ENCODE peak calls at places on chromosomes 3 and 15, in eight cellular contexts. X is A673; Q is HuH-7.5; W is MM.1S; J is NCI-H69; T is HFFc6; H is colonic mucosa; C is activated CD4-positive, alpha-beta T cell treated with anti-CD3 and anti-CD28 coated beads for 1 hour. D is an unnamed sample.

GRCh38 chr3:106348142-106348690 is 479.4 kb upstream of the CBLB start:
- DNase-seq in X (no peak), Q (no peak), W (no peak), J (peak; percentile 13), T (no peak), H (no peak), C (no peak), D (no peak)

GRCh38 chr3:156680243-156680930 is 6.0 kb downstream of the TIPARP start:
- DNase-seq in X (no peak), Q (no peak), W (no peak), J (no peak), T (no peak), H (no peak), C (no peak), D (no peak)

GRCh38 chr3:64343692-64344440 is 118.6 kb upstream of the PRICKLE2 start:
- DNase-seq in X (no peak), Q (no peak), W (no peak), J (no peak), T (peak; percentile 72), H (no peak), C (no peak), D (no peak)

GRCh38 chr3:188349276-188349962 is 195.5 kb downstream of the LPP start:
- DNase-seq in X (no peak), Q (no peak), W (no peak), J (no peak), T (no peak), H (no peak), C (no peak), D (no peak)

GRCh38 chr3:192445768-192446644 is 281.3 kb downstream of the FGF12 start:
- DNase-seq in X (peak; percentile 78), Q (no peak), W (no peak), J (peak; percentile 91), T (peak; percentile 15), H (no peak), C (no peak), D (no peak)

GRCh38 chr15:82014989-82015388 is 30.8 kb downstream of the MEX3B start:
- DNase-seq in X (no peak), Q (no peak), W (no peak), J (no peak), T (no peak), H (no peak), C (no peak), D (peak; percentile 22)

GRCh38 chr3:151467069-151467468 is 6.2 kb upstream of the IGSF10 start:
- DNase-seq in X (no peak), Q (no peak), W (no peak), J (no peak), T (no peak), H (no peak), C (no peak), D (no peak)

GRCh38 chr3:45842851-45843625 is 1.1 kb upstream of the LZTFL1 start:
- DNase-seq in X (no peak), Q (no peak), W (no peak), J (no peak), T (no peak), H (no peak), C (no peak), D (no peak)

GRCh38 chr15:77186518-77187095 is 115.7 kb upstream of the TSPAN3 start:
- DNase-seq in X (peak; percentile 65), Q (peak; percentile 11), W (peak; percentile 43), J (peak; percentile 49), T (peak; percentile 17), H (no peak), C (no peak), D (no peak)

GRCh38 chr15:42359990-42360389 is 689 bp downstream of the CAPN3 start:
- DNase-seq in X (no peak), Q (no peak), W (no peak), J (no peak), T (no peak), H (no peak), C (no peak), D (no peak)

GRCh38 chr3:133994166-133994910 is 35.4 kb downstream of the SLCO2A1 start:
- DNase-seq in X (no peak), Q (no peak), W (no peak), J (no peak), T (no peak), H (no peak), C (no peak), D (no peak)

GRCh38 chr3:125202197-125202596 is 10.4 kb downstream of the SLC12A8 start:
- DNase-seq in X (no peak), Q (no peak), W (peak; percentile 55), J (no peak), T (no peak), H (no peak), C (no peak), D (no peak)

GRCh38 chr3:177827517-177828249 is 630.4 kb upstream of the TBL1XR1 start:
- DNase-seq in X (peak; percentile 36), Q (peak; percentile 15), W (no peak), J (peak; percentile 80), T (peak; percentile 67), H (no peak), C (no peak), D (peak; percentile 70)

GRCh38 chr15:68774521-68775293 is 46.0 kb downstream of the ANP32A start:
- DNase-seq in X (no peak), Q (no peak), W (no peak), J (no peak), T (no peak), H (no peak), C (no peak), D (no peak)

GRCh38 chr3:32498992-32499391 is 3.7 kb downstream of the CMTM6 start:
- DNase-seq in X (no peak), Q (no peak), W (no peak), J (no peak), T (no peak), H (no peak), C (no peak), D (no peak)

GRCh38 chr3:56758539-56758981 is 43.2 kb downstream of the ARHGEF3 start:
- DNase-seq in X (peak; percentile 4), Q (no peak), W (no peak), J (peak; percentile 4), T (peak; percentile 95), H (no peak), C (peak; percentile 22), D (peak; percentile 61)

GRCh38 chr15:67914028-67914427 is 74.2 kb upstream of the RNU6-1 start:
- DNase-seq in X (no peak), Q (no peak), W (no peak), J (no peak), T (no peak), H (no peak), C (no peak), D (no peak)

GRCh38 chr15:80159811-80160569 is 7.2 kb downstream of the FAH start:
- DNase-seq in X (no peak), Q (no peak), W (no peak), J (no peak), T (peak; percentile 8), H (no peak), C (no peak), D (no peak)

GRCh38 chr3:148697311-148698189 is at the start of gene AGTR1:
- DNase-seq in X (peak; percentile 29), Q (peak; percentile 20), W (no peak), J (no peak), T (no peak), H (peak; percentile 41), C (no peak), D (peak; percentile 28)

GRCh38 chr15:80931721-80932609 is 57.7 kb downstream of the MESD start:
- DNase-seq in X (no peak), Q (no peak), W (no peak), J (no peak), T (no peak), H (no peak), C (no peak), D (no peak)

GRCh38 chr3:24196526-24196925 is 251.4 kb downstream of the NR1D2 start:
- DNase-seq in X (no peak), Q (no peak), W (no peak), J (no peak), T (peak; percentile 68), H (no peak), C (no peak), D (no peak)

GRCh38 chr3:123559040-123559861 is 25.6 kb downstream of the HACD2 start:
- DNase-seq in X (peak; percentile 67), Q (peak; percentile 30), W (peak; percentile 62), J (peak; percentile 53), T (peak; percentile 41), H (no peak), C (no peak), D (peak; percentile 59)

GRCh38 chr3:186162221-186162620 is 53.3 kb upstream of the ETV5 start:
- DNase-seq in X (no peak), Q (no peak), W (no peak), J (no peak), T (no peak), H (no peak), C (no peak), D (no peak)

GRCh38 chr15:101807345-101807945 is 4.1 kb downstream of the OR4F6 start:
- DNase-seq in X (peak; percentile 24), Q (no peak), W (no peak), J (no peak), T (peak; percentile 74), H (no peak), C (no peak), D (no peak)

GRCh38 chr3:49689046-49689886 is at the start of the genes MST1 and RNF123:
- DNase-seq in X (peak; percentile 84), Q (peak; percentile 91), W (peak; percentile 91), J (no peak), T (peak; percentile 74), H (peak; percentile 90), C (peak; percentile 88), D (peak; percentile 70)

GRCh38 chr3:15667484-15667883 is 65.9 kb downstream of the BTD start:
- DNase-seq in X (no peak), Q (no peak), W (no peak), J (no peak), T (no peak), H (no peak), C (no peak), D (no peak)

GRCh38 chr15:73631915-73632669 is 1.1 kb downstream of the NPTN start:
- DNase-seq in X (peak; percentile 62), Q (peak; percentile 66), W (no peak), J (peak; percentile 31), T (peak; percentile 39), H (peak; percentile 71), C (no peak), D (peak; percentile 26)

GRCh38 chr3:31356941-31357340 is 175.8 kb upstream of the STT3B start:
- DNase-seq in X (no peak), Q (no peak), W (no peak), J (peak; percentile 2), T (no peak), H (no peak), C (no peak), D (peak; percentile 30)

D was measured in A549.